ENCODE peak calls at places on chromosome 15, in seven cellular contexts. Z is T-cell, H is cardiac septum, P is activated T-cell treated with anti-CD3 and anti-CD28 coated beads for 48 hours, O is amygdala, W is fibroblast of lung, N is anterior cingulate cortex. X is an unnamed sample.
A peak's percentile ranks its signal among the peaks of the same experiment; 100 is the strongest.

GRCh38 chr15:95923797-95924196 is 406.7 kb upstream of the NR2F2 start:
- DNase-seq in N (no peak), W (no peak), Z (no peak), P (no peak), O (no peak), H (no peak), X (no peak)

GRCh38 chr15:34810455-34811146 is 15.3 kb upstream of the ACTC1 start:
- DNase-seq in P (no peak), Z (no peak), O (no peak), N (no peak), W (peak; percentile 98), H (no peak), X (no peak)

GRCh38 chr15:73244333-73244732 is 124.4 kb downstream of the HCN4 start:
- DNase-seq in H (no peak), P (no peak), W (no peak), N (no peak), Z (no peak), O (no peak), X (no peak)

GRCh38 chr15:48992545-48992944 is 28.8 kb upstream of the SHC4 start:
- DNase-seq in N (no peak), O (no peak), Z (no peak), H (no peak), P (no peak), W (no peak), X (no peak)

GRCh38 chr15:93987068-93987467 is 244.3 kb upstream of the MCTP2 start:
- DNase-seq in P (no peak), H (no peak), W (no peak), O (no peak), N (no peak), Z (peak; percentile 37), X (no peak)

GRCh38 chr15:101710806-101711205 is 13.5 kb downstream of the TARS3 start:
- DNase-seq in O (no peak), Z (no peak), N (no peak), W (peak; percentile 79), P (no peak), H (no peak), X (no peak)

GRCh38 chr15:50150851-50151250 is 31.1 kb upstream of the SLC27A2 start:
- DNase-seq in P (no peak), H (no peak), Z (no peak), N (no peak), W (no peak), O (no peak), X (no peak)

GRCh38 chr15:22930782-22931484 is 49.2 kb downstream of the CYFIP1 start:
- DNase-seq in N (no peak), P (no peak), Z (no peak), W (peak; percentile 41), O (no peak), H (no peak), X (no peak)

GRCh38 chr15:53978248-53978906 is at the start of gene UNC13C:
- DNase-seq in N (peak; percentile 44), P (no peak), Z (no peak), W (no peak), O (peak; percentile 27), H (no peak), X (peak; percentile 11)

GRCh38 chr15:71226536-71227455 is 111.5 kb downstream of the THSD4 start:
- DNase-seq in W (no peak), H (no peak), P (no peak), O (no peak), N (no peak), Z (no peak), X (no peak)

GRCh38 chr15:97652700-97653167 is 307.8 kb upstream of the ARRDC4 start:
- DNase-seq in P (no peak), N (no peak), O (no peak), W (no peak), Z (no peak), H (no peak), X (no peak)

GRCh38 chr15:85831415-85832113 is 36.8 kb upstream of the KLHL25 start:
- DNase-seq in P (no peak), N (peak; percentile 51), O (peak; percentile 23), Z (peak; percentile 17), H (no peak), W (peak; percentile 34), X (no peak)

GRCh38 chr15:39506146-39506545 is 74.7 kb upstream of the THBS1 start:
- DNase-seq in N (no peak), O (no peak), W (peak; percentile 91), Z (no peak), H (no peak), P (no peak), X (no peak)

GRCh38 chr15:59567369-59567768 is 44.2 kb upstream of the GCNT3 start:
- DNase-seq in H (no peak), N (no peak), O (no peak), P (no peak), W (no peak), Z (no peak), X (no peak)

GRCh38 chr15:60573936-60574335 is 95.0 kb upstream of the ICE2 start:
- DNase-seq in O (no peak), W (no peak), H (no peak), P (no peak), N (no peak), Z (peak; percentile 63), X (no peak)

GRCh38 chr15:43518073-43518761 is 809 bp downstream of the MAP1A start:
- DNase-seq in H (no peak), N (peak; percentile 83), Z (no peak), W (peak; percentile 74), O (peak; percentile 80), P (no peak), X (peak; percentile 71)

GRCh38 chr15:55774113-55774970 is 31.4 kb upstream of the PRTG start:
- DNase-seq in P (peak; percentile 33), W (no peak), N (no peak), Z (peak; percentile 11), H (no peak), O (no peak), X (no peak)

GRCh38 chr15:74906193-74906449 is 530 bp downstream of the FAM219B start:
- DNase-seq in H (no peak), O (peak; percentile 50), N (no peak), W (peak; percentile 23), P (no peak), Z (peak; percentile 11), X (peak; percentile 42)

GRCh38 chr15:68372291-68372811 is 59.6 kb downstream of the ITGA11 start:
- DNase-seq in W (peak; percentile 82), N (no peak), Z (no peak), H (peak; percentile 65), P (no peak), O (no peak), X (no peak)

GRCh38 chr15:85479071-85479647 is 98.8 kb downstream of the AKAP13 start:
- DNase-seq in W (peak; percentile 89), P (no peak), Z (no peak), N (no peak), H (no peak), O (no peak), X (no peak)

GRCh38 chr15:66294157-66294931 is 976 bp downstream of the DIS3L start:
- DNase-seq in Z (peak; percentile 6), H (no peak), P (no peak), W (peak; percentile 80), N (no peak), O (no peak), X (peak; percentile 15)

GRCh38 chr15:47802216-47802615 is 84.9 kb downstream of the SEMA6D start:
- DNase-seq in Z (no peak), P (no peak), H (no peak), W (no peak), O (no peak), N (no peak), X (no peak)

GRCh38 chr15:77542491-77543001 is 90.2 kb downstream of the LINGO1 start:
- DNase-seq in W (peak; percentile 43), Z (no peak), P (no peak), N (no peak), O (no peak), H (no peak), X (no peak)

GRCh38 chr15:55879181-55879580 is 114.2 kb downstream of the NEDD4 start:
- DNase-seq in N (no peak), H (no peak), Z (no peak), W (peak; percentile 70), P (no peak), O (no peak), X (no peak)

GRCh38 chr15:98395974-98396627 is 252.2 kb upstream of the IGF1R start:
- DNase-seq in N (no peak), H (no peak), O (no peak), W (no peak), Z (no peak), P (no peak), X (no peak)

GRCh38 chr15:63255485-63255990 is 21.9 kb upstream of the APH1B start:
- DNase-seq in W (no peak), Z (no peak), P (no peak), H (no peak), O (no peak), N (no peak), X (no peak)

GRCh38 chr15:56887782-56888127 is 30.7 kb upstream of the TCF12 start:
- DNase-seq in H (no peak), Z (no peak), O (no peak), W (no peak), P (no peak), N (no peak), X (no peak)

GRCh38 chr15:95262866-95263564 is 1031.7 kb downstream of the MCTP2 start:
- DNase-seq in Z (no peak), O (no peak), N (no peak), H (no peak), W (peak; percentile 91), P (no peak), X (no peak)

GRCh38 chr15:52379395-52380111 is 83.9 kb upstream of the MYO5C start:
- DNase-seq in O (no peak), N (no peak), W (no peak), Z (no peak), H (no peak), P (no peak), X (no peak)

GRCh38 chr15:75036269-75036668 is 12.9 kb downstream of the PPCDC start:
- DNase-seq in Z (no peak), N (no peak), W (no peak), P (no peak), H (no peak), O (no peak), X (no peak)

GRCh38 chr15:81213982-81214381 is 17.3 kb downstream of the IL16 start:
- DNase-seq in H (no peak), Z (no peak), P (no peak), O (no peak), N (no peak), W (no peak), X (no peak)

GRCh38 chr15:78107471-78107870 is 15.1 kb downstream of the SH2D7 start:
- DNase-seq in P (no peak), N (no peak), O (no peak), H (peak; percentile 59), Z (no peak), W (no peak), X (no peak)

GRCh38 chr15:64284037-64284436 is 71.9 kb downstream of the CSNK1G1 start:
- DNase-seq in N (no peak), W (peak; percentile 59), O (no peak), P (no peak), Z (no peak), H (no peak), X (no peak)

GRCh38 chr15:35436422-35436821 is 109.5 kb downstream of the DPH6 start:
- DNase-seq in P (no peak), W (no peak), Z (no peak), H (no peak), O (no peak), N (no peak), X (no peak)